ENCODE peak calls at places on chromosomes 5 and 9, in nine cellular contexts. J is suprapubic skin, Q is WTC11, A is neural crest cell, Z is ovary, D is endothelial cell, H is endodermal cell, W is B cell, P is bronchial epithelial cell. L is an unnamed sample.

GRCh38 chr5:177426566-177427210 is at the start of gene GRK6:
- DNase-seq in Q (peak), A (no peak), P (no peak), W (peak), D (no peak), J (no peak), Z (peak), H (peak), L (no peak)

GRCh38 chr5:146751781-146752401 is 126.7 kb downstream of the PPP2R2B start:
- DNase-seq in Z (no peak), J (no peak), W (no peak), D (no peak), Q (no peak), H (no peak), P (no peak), A (no peak), L (no peak)

GRCh38 chr9:129783516-129784361 is 19.2 kb upstream of the TOR1B start:
- DNase-seq in Z (peak), H (peak), Q (peak), P (peak), W (peak), A (peak), J (peak), D (peak), L (peak)

GRCh38 chr9:121817476-121817875 is 166.0 kb downstream of the DAB2IP start:
- DNase-seq in H (peak), Z (no peak), P (no peak), A (no peak), D (no peak), J (no peak), W (no peak), Q (no peak), L (no peak)

GRCh38 chr5:90337449-90338052 is 72.0 kb downstream of the CETN3 start:
- DNase-seq in Z (no peak), P (no peak), D (no peak), J (no peak), W (no peak), H (no peak), Q (no peak), A (no peak), L (no peak)

GRCh38 chr5:56815657-56816545 is 552 bp downstream of the MAP3K1 start:
- DNase-seq in Q (peak), W (peak), Z (peak), D (peak), A (no peak), J (no peak), P (no peak), H (peak), L (peak)

GRCh38 chr9:115939065-115939765 is 214.4 kb upstream of the PAPPA start:
- DNase-seq in P (peak), A (no peak), W (no peak), D (no peak), Z (no peak), Q (no peak), H (no peak), J (no peak), L (peak)

GRCh38 chr5:141604318-141604717 is 14.5 kb downstream of the DIAPH1 start:
- DNase-seq in J (peak), A (no peak), Z (no peak), Q (no peak), W (no peak), P (peak), D (peak), H (no peak), L (peak)

GRCh38 chr9:129002989-129003388 is 25.1 kb downstream of the SH3GLB2 start:
- DNase-seq in J (no peak), A (no peak), W (no peak), H (no peak), P (no peak), Z (peak), Q (no peak), D (no peak), L (no peak)

GRCh38 chr9:98328770-98329169 is 73.3 kb upstream of the TBC1D2 start:
- DNase-seq in J (no peak), Q (no peak), P (no peak), A (no peak), D (no peak), Z (no peak), H (peak), W (no peak), L (no peak)

GRCh38 chr9:134644715-134645606 is 3.4 kb downstream of the COL5A1 start:
- DNase-seq in Q (no peak), W (no peak), P (peak), H (no peak), Z (peak), J (peak), D (no peak), A (no peak), L (peak)

GRCh38 chr5:172140120-172140519 is 47.9 kb downstream of the STK10 start:
- DNase-seq in D (no peak), P (no peak), J (no peak), Q (no peak), Z (no peak), A (no peak), H (no peak), W (no peak), L (no peak)

GRCh38 chr9:124077915-124078572 is 66.5 kb downstream of the LHX2 start:
- DNase-seq in H (no peak), W (no peak), P (peak), Q (no peak), J (no peak), A (no peak), Z (no peak), D (no peak), L (peak)

GRCh38 chr9:134212809-134213507 is 48.6 kb upstream of the RNU6ATAC start:
- DNase-seq in Q (no peak), Z (no peak), P (no peak), H (no peak), A (no peak), W (no peak), D (no peak), J (no peak), L (no peak)

GRCh38 chr5:103120607-103121200 is 603 bp downstream of the PPIP5K2 start:
- DNase-seq in W (no peak), D (no peak), P (peak), Q (no peak), Z (no peak), A (no peak), J (no peak), H (peak), L (no peak)

GRCh38 chr5:147168578-147169327 is 66.1 kb upstream of the STK32A start:
- DNase-seq in Q (no peak), H (peak), J (no peak), Z (no peak), W (no peak), A (no peak), P (peak), D (no peak), L (no peak)

GRCh38 chr9:91495450-91495849 is 71.8 kb upstream of the NFIL3 start:
- DNase-seq in D (no peak), P (peak), H (no peak), W (no peak), J (no peak), Z (no peak), Q (no peak), A (no peak), L (peak)

GRCh38 chr9:125904155-125904841 is 157.1 kb downstream of the PBX3 start:
- DNase-seq in A (no peak), Q (no peak), H (no peak), P (no peak), J (no peak), D (no peak), W (no peak), Z (no peak), L (no peak)

GRCh38 chr9:83933804-83934203 is 12.6 kb upstream of the KIF27 start:
- DNase-seq in Z (no peak), D (no peak), P (peak), W (no peak), Q (no peak), J (no peak), A (no peak), H (no peak), L (no peak)

GRCh38 chr5:36694351-36694750 is 87.9 kb downstream of the SLC1A3 start:
- DNase-seq in Z (no peak), Q (no peak), D (no peak), A (no peak), J (no peak), P (no peak), H (no peak), W (no peak), L (no peak)

GRCh38 chr9:137422668-137423000 is 328 bp downstream of the EXD3 start:
- DNase-seq in H (peak), A (no peak), Q (peak), P (no peak), J (no peak), W (no peak), Z (no peak), D (peak), L (no peak)

GRCh38 chr9:118533850-118534249 is 829.6 kb downstream of the TLR4 start:
- DNase-seq in H (no peak), W (no peak), D (no peak), P (no peak), Z (no peak), Q (no peak), J (no peak), A (no peak), L (no peak)

GRCh38 chr9:78031271-78031825 is at the start of gene GNAQ:
- DNase-seq in A (peak), H (peak), Q (peak), J (no peak), P (no peak), W (peak), Z (no peak), D (peak), L (no peak)

GRCh38 chr9:88816141-88816540 is 175.1 kb upstream of the S1PR3 start:
- DNase-seq in H (no peak), A (no peak), W (no peak), D (no peak), P (no peak), Q (no peak), J (no peak), Z (no peak), L (peak)

GRCh38 chr5:69083412-69083811 is 10.4 kb upstream of the SLC30A5 start:
- DNase-seq in A (no peak), H (peak), P (peak), D (no peak), Q (peak), Z (no peak), W (no peak), J (no peak), L (no peak)
- TF ChIP-seq CTCF in A (no peak), H (peak), P (peak), D (no peak), Q (no peak), Z (no peak), W (no peak), J (no peak), L (peak)

GRCh38 chr5:75265731-75266130 is 29.1 kb upstream of the ANKRD31 start:
- DNase-seq in A (no peak), W (no peak), H (no peak), P (peak), Q (no peak), J (no peak), D (no peak), Z (no peak), L (peak)

GRCh38 chr5:75262278-75262677 is 25.6 kb upstream of the ANKRD31 start:
- DNase-seq in W (no peak), Q (no peak), P (no peak), D (no peak), J (no peak), H (no peak), A (no peak), Z (no peak), L (no peak)

DNA sequence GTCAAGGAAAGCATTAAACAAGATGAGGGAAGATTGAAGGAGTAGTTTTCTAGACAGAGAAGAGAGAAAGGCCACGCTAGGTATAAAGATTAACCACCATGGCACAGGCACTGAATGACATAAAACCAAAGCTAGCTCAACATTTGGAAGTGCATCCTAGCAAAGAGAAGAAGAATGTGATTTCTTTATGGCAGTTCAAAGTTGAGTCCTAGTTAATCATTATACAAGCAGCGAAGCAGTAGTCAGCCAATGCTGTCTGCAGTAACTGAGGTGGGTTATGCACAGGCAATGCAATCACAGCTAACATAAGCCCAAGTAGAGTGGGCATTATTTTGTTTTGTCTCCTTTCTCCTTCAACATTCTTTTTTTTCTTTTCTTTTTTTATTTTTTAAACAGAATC is 24.0 kb upstream of the ANKRD31 start:
- DNase-seq in Z (no peak), D (no peak), A (no peak), H (no peak), J (no peak), P (no peak), Q (no peak), W (no peak), L (no peak)
- TF ChIP-seq CTCF in Z (no peak), D (no peak), A (no peak), H (no peak), J (no peak), P (no peak), Q (no peak), W (no peak), L (no peak)

GRCh38 chr5:42879267-42879666 is 67.6 kb upstream of the SELENOP start:
- DNase-seq in Q (no peak), J (no peak), Z (no peak), W (no peak), A (no peak), H (no peak), P (no peak), D (no peak), L (no peak)

GRCh38 chr5:42880621-42881020 is 68.9 kb upstream of the SELENOP start:
- DNase-seq in Z (no peak), D (no peak), P (no peak), W (no peak), J (no peak), A (no peak), Q (no peak), H (no peak), L (no peak)

GRCh38 chr5:42884326-42884725 is 72.6 kb upstream of the SELENOP start:
- DNase-seq in A (no peak), H (no peak), P (no peak), J (no peak), D (no peak), Z (no peak), Q (no peak), W (no peak), L (no peak)

GRCh38 chr5:42886612-42887011 is 74.9 kb upstream of the SELENOP start:
- DNase-seq in J (no peak), W (no peak), Z (no peak), P (no peak), A (no peak), D (no peak), H (no peak), Q (no peak), L (no peak)

DNA sequence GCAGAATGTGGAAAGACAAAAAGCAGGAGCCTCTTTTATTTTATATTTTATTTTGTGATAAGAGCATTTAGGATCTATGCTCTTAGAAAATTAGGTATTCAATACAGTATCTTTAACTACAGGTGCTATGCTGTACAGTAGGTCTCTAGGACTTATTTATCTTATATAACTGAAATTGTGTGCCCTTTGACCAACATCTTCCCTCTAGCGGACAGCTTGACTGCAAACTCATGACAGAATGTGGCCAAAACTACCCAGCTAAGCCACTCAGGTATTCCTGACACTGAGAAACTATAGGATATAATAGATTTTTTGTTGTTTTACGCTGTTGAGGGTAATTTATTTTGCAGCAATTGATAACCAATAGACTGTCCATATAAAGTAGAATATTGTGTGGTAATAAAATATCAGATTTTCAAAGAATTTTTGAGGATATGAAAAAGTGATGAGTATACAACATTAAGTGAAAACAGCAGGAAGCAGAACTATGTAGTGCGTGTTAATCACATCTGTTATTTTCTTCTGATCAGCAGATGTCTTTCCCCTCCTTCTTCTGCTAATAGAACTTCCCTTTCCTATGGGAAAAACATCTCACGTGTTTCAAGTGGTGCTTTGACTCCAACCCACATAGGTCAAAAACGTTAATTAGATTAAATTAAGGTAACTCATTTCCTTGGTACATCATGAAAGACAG is 69.9 kb upstream of the SELENOP start:
- DNase-seq in Z (no peak), Q (no peak), H (no peak), A (no peak), P (no peak), J (no peak), W (no peak), D (no peak), L (no peak)
- TF ChIP-seq CTCF in Z (no peak), Q (no peak), H (peak), A (no peak), P (no peak), J (no peak), W (no peak), D (no peak), L (no peak)

DNA sequence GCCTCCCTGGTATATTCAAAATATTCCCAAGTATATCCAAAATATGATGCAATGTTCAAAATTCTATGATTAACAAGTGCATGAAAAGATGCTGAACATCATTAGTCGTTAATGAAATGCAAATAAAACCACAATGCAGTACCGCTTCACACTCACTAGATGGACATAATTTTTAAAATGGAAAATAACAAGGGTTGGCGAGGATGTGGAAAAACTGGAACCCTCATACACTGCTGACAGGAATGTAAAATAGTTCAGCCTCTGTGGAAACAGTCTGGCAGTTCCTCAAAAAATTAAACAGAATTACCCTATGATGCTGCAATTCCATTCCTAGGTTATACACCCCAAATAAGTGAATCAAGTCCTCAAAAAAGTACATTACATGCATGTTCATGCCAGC is 36.1 kb upstream of the MYOT start:
- DNase-seq in W (no peak), J (no peak), A (no peak), H (no peak), Q (no peak), Z (no peak), D (no peak), P (no peak), L (no peak)
- TF ChIP-seq CTCF in W (no peak), J (no peak), A (peak), H (peak), Q (no peak), Z (no peak), D (peak), P (no peak), L (peak)

DNA sequence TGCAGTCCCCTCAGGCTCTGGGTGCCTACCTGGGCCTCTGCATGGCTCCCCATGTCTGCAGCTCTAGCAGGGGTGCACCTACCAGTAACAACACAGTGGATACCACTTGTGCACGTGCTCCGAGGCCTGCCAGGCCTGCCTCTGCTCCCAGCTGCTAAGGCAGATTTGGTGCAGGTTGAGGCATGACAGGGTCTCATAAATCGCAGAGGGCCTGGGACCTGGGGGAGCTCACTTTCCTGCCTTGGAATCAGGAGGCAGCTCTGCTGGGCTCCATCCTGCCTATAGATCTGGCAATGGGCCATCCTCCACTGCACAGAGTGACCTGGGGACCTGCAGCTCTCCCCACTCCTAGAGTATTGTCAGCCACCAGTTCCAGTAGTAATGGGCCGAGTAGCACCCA is 121.9 kb upstream of the CXCL14 start:
- DNase-seq in H (peak), J (peak), Q (no peak), A (no peak), Z (no peak), W (no peak), D (no peak), P (no peak), L (no peak)
- TF ChIP-seq CTCF in H (no peak), J (no peak), Q (no peak), A (no peak), Z (no peak), W (no peak), D (no peak), P (no peak), L (no peak)

DNA sequence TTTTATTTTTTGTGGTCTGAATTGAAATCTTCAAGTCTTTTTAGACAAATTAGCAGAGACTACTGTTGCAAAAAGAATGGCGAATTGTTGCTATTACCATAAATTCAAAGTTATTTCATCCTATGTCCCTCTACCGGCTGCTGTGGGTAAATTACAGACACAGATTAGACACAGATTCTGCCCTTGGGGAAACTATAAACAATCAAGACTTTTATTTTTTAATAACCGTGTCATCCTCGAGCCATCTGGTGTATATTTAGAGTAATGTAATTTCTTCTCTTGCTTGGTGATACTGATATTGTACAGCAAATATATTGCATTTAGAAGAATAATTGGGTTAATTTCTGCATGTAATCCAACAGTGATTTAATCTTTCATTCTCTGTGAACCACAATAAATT is 228.0 kb upstream of the ADAMTSL1 start:
- DNase-seq in P (no peak), Q (no peak), J (no peak), H (no peak), A (no peak), D (no peak), W (no peak), Z (no peak), L (peak)
- TF ChIP-seq CTCF in P (no peak), Q (no peak), J (no peak), H (no peak), A (no peak), D (no peak), W (no peak), Z (no peak), L (peak)

GRCh38 chr5:180900178-180900577 is 1.2 kb downstream of the BTNL8 start:
- DNase-seq in A (no peak), W (no peak), P (no peak), J (no peak), D (no peak), Q (no peak), H (no peak), Z (no peak), L (no peak)

GRCh38 chr5:180901204-180902009 is 2.4 kb downstream of the BTNL8 start:
- DNase-seq in Q (no peak), J (no peak), Z (no peak), D (no peak), A (no peak), H (no peak), W (no peak), P (no peak), L (no peak)

DNA sequence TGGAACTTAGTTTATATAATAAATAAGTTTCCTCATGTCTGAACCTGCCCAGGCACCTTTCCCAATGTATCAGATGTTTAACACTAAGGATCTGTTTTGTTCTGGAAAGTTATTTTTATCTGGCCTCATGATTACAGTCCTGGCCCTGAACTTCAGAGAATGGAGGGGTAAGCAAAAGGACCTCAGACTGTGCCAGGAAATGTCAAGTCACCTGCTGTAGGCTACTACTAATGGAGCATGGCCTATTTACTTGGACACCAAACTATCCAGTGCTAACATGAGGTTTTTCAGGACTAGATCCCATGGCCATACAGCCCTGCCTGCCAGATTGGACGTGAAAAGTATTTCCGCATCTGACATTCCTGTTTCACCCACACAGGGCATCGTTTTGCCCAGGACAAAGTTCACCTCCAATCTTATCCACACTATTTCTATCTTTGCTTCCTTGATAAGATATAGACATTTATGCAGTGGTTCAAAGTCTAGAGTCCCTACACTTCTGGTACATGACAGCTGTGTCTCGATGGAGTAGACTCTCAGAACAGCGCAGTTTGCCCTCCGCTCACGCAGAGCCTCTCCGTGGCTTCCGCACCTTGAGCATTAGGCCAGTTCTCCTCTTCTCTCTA is at the start of gene BTNL8:
- DNase-seq in Z (no peak), A (no peak), P (peak), W (no peak), Q (no peak), D (no peak), J (no peak), H (no peak), L (no peak)
- TF ChIP-seq CTCF in Z (no peak), A (no peak), P (no peak), W (no peak), Q (no peak), D (no peak), J (no peak), H (no peak), L (no peak)

GRCh38 chr9:131530546-131530929 is 525 bp downstream of the UCK1 start:
- DNase-seq in D (peak), H (peak), Z (peak), P (peak), Q (peak), A (peak), J (no peak), W (no peak), L (peak)
- TF ChIP-seq CTCF in D (no peak), H (peak), Z (no peak), P (peak), Q (no peak), A (peak), J (no peak), W (peak), L (peak)